ENCODE peak calls at places on chromosome 14, in ten cellular contexts. P is A549; D is transverse colon; L is MM.1S; W is SW480; C is fibroblast of lung; V is stromal cell of bone marrow; S is activated CD4-positive, alpha-beta T cell treated with anti-CD3 and anti-CD28 coated beads, Interleukin-2, amount 10 ng/mL, durations not matched to agents 7 days and 5 days; A is neural progenitor cell; I is WTC11. N is an unnamed sample.

GRCh38 chr14:68157971-68158371 is 338.4 kb downstream of the RAD51B start:
- DNase-seq in P (no peak), D (no peak), L (no peak), W (no peak), C (no peak), V (no peak), S (no peak), A (no peak), I (no peak), N (no peak)

GRCh38 chr14:52061380-52061779 is 7.5 kb downstream of the NID2 start:
- DNase-seq in P (no peak), D (no peak), L (no peak), W (no peak), C (no peak), V (no peak), S (no peak), A (no peak), I (no peak), N (no peak)

GRCh38 chr14:29607129-29607528 is 320.5 kb downstream of the PRKD1 start:
- DNase-seq in P (no peak), D (no peak), L (no peak), W (no peak), C (no peak), V (no peak), S (no peak), A (no peak), I (no peak), N (no peak)

GRCh38 chr14:63027719-63028118 is 17.5 kb downstream of the KCNH5 start:
- DNase-seq in P (no peak), D (no peak), L (no peak), W (no peak), C (no peak), V (no peak), S (no peak), A (no peak), I (no peak), N (no peak)

GRCh38 chr14:28772613-28773012 is 6.0 kb downstream of the FOXG1 start:
- DNase-seq in P (no peak), D (no peak), L (no peak), W (no peak), C (peak), V (no peak), S (no peak), A (peak), I (no peak), N (no peak)

GRCh38 chr14:69522026-69522425 is 37.5 kb downstream of the PLEKHD1 start:
- DNase-seq in P (no peak), D (no peak), L (no peak), W (no peak), C (no peak), V (no peak), S (no peak), A (no peak), I (no peak), N (no peak)

GRCh38 chr14:69101331-69101826 is 51.5 kb downstream of the DCAF5 start:
- DNase-seq in P (peak), D (no peak), L (no peak), W (peak), C (peak), V (peak), S (peak), A (peak), I (no peak), N (no peak)

GRCh38 chr14:87896393-87897380 is 96.3 kb downstream of the GALC start:
- DNase-seq in P (peak), D (no peak), L (peak), W (peak), C (peak), V (peak), S (no peak), A (peak), I (no peak), N (peak)

GRCh38 chr14:80615831-80616230 is 325.7 kb downstream of the CEP128 start:
- DNase-seq in P (no peak), D (no peak), L (no peak), W (no peak), C (no peak), V (no peak), S (no peak), A (no peak), I (no peak), N (no peak)

GRCh38 chr14:51430600-51430999 is 190.6 kb downstream of the TMX1 start:
- DNase-seq in P (no peak), D (no peak), L (no peak), W (no peak), C (peak), V (no peak), S (no peak), A (peak), I (peak), N (peak)

GRCh38 chr14:22791302-22791701 is 23.9 kb downstream of the SLC7A7 start:
- DNase-seq in P (no peak), D (no peak), L (no peak), W (peak), C (peak), V (peak), S (no peak), A (no peak), I (no peak), N (no peak)

GRCh38 chr14:66624319-66624937 is 116.5 kb downstream of the GPHN start:
- DNase-seq in P (peak), D (peak), L (peak), W (peak), C (peak), V (peak), S (peak), A (peak), I (peak), N (peak)

GRCh38 chr14:27559848-27560247 is 962.0 kb upstream of the NOVA1 start:
- DNase-seq in P (no peak), D (no peak), L (no peak), W (no peak), C (no peak), V (no peak), S (no peak), A (no peak), I (no peak), N (no peak)

GRCh38 chr14:79165460-79166080 is 995.4 kb downstream of the NRXN3 start:
- DNase-seq in P (no peak), D (no peak), L (no peak), W (no peak), C (no peak), V (no peak), S (no peak), A (no peak), I (no peak), N (no peak)

GRCh38 chr14:105891631-105892452 is 365.5 kb downstream of the TMEM121 start:
- DNase-seq in P (no peak), D (peak), L (no peak), W (no peak), C (no peak), V (no peak), S (no peak), A (no peak), I (peak), N (no peak)

GRCh38 chr14:37711499-37712475 is 116.4 kb downstream of the TTC6 start:
- DNase-seq in P (no peak), D (no peak), L (no peak), W (no peak), C (no peak), V (no peak), S (no peak), A (no peak), I (no peak), N (peak)

GRCh38 chr14:81211844-81212243 is 8.9 kb downstream of the GTF2A1 start:
- DNase-seq in P (peak), D (no peak), L (peak), W (peak), C (peak), V (peak), S (peak), A (peak), I (no peak), N (peak)

GRCh38 chr14:64249363-64249762 is 44.8 kb downstream of the ESR2 start:
- DNase-seq in P (no peak), D (no peak), L (no peak), W (no peak), C (no peak), V (no peak), S (no peak), A (no peak), I (no peak), N (no peak)

GRCh38 chr14:71165121-71165574 is 257.9 kb downstream of the PCNX1 start:
- DNase-seq in P (no peak), D (peak), L (no peak), W (no peak), C (peak), V (no peak), S (no peak), A (no peak), I (no peak), N (no peak)

GRCh38 chr14:72892879-72893635 is 844 bp downstream of the DPF3 start:
- DNase-seq in P (no peak), D (peak), L (peak), W (peak), C (peak), V (no peak), S (peak), A (peak), I (peak), N (no peak)

GRCh38 chr14:38129192-38129591 is 78.5 kb upstream of the SSTR1 start:
- DNase-seq in P (no peak), D (no peak), L (no peak), W (no peak), C (no peak), V (no peak), S (no peak), A (no peak), I (no peak), N (no peak)

GRCh38 chr14:44782775-44783238 is 178.9 kb downstream of the KLHL28 start:
- DNase-seq in P (no peak), D (no peak), L (no peak), W (no peak), C (peak), V (no peak), S (no peak), A (no peak), I (no peak), N (no peak)

GRCh38 chr14:28630100-28630499 is 136.5 kb upstream of the FOXG1 start:
- DNase-seq in P (no peak), D (no peak), L (no peak), W (no peak), C (no peak), V (no peak), S (no peak), A (no peak), I (no peak), N (no peak)

GRCh38 chr14:71300474-71301359 is 393.5 kb downstream of the PCNX1 start:
- DNase-seq in P (no peak), D (no peak), L (no peak), W (no peak), C (peak), V (no peak), S (no peak), A (no peak), I (no peak), N (no peak)

GRCh38 chr14:71371711-71372396 is 464.6 kb downstream of the PCNX1 start:
- DNase-seq in P (peak), D (no peak), L (no peak), W (no peak), C (peak), V (peak), S (no peak), A (no peak), I (no peak), N (no peak)

GRCh38 chr14:75088566-75089373 is 19.3 kb downstream of the ZC2HC1C start:
- DNase-seq in P (peak), D (peak), L (peak), W (peak), C (peak), V (peak), S (peak), A (peak), I (peak), N (peak)

N was measured in HepG2.